ENCODE peak calls at places on chromosomes 4 and X, in nine cellular contexts. N, Z, Y, F, P, O, E, L and R are unnamed samples.

GRCh38 chr4:37453361-37454262 is 209.1 kb downstream of the NWD2 start:
- DNase-seq in F (peak; percentile 39), Z (no peak), P (peak; percentile 86), Y (peak; percentile 75), O (no peak), E (peak; percentile 73), N (peak; percentile 19), L (peak; percentile 6), R (peak; percentile 64)

GRCh38 chrX:40108084-40108958 is 10.6 kb upstream of the BCOR start:
- DNase-seq in E (no peak), Y (no peak), O (no peak), Z (no peak), F (peak; percentile 75), N (no peak), L (peak; percentile 65), P (peak; percentile 58), R (no peak)

GRCh38 chrX:107721318-107721717 is 54.3 kb downstream of the TSC22D3 start:
- DNase-seq in E (no peak), P (no peak), N (no peak), L (no peak), Y (no peak), O (no peak), Z (no peak), F (no peak), R (no peak)

GRCh38 chr4:54073481-54073880 is 9.1 kb upstream of the CHIC2 start:
- DNase-seq in N (no peak), Y (peak; percentile 50), O (no peak), E (no peak), Z (no peak), F (no peak), P (no peak), L (peak; percentile 81), R (peak; percentile 64)

GRCh38 chr4:90792689-90793088 is 665.5 kb downstream of the CCSER1 start:
- DNase-seq in L (no peak), E (no peak), F (no peak), N (no peak), P (no peak), Z (no peak), O (no peak), Y (no peak), R (no peak)

GRCh38 chr4:148852092-148852699 is 410.0 kb upstream of the NR3C2 start:
- DNase-seq in N (no peak), O (no peak), L (peak; percentile 7), F (peak; percentile 47), Z (no peak), E (no peak), Y (peak; percentile 15), P (no peak), R (no peak)

GRCh38 chrX:39859991-39860861 is 237.5 kb downstream of the BCOR start:
- DNase-seq in Y (peak; percentile 59), F (peak; percentile 81), Z (no peak), P (peak; percentile 46), O (no peak), N (no peak), E (no peak), L (peak; percentile 72), R (peak; percentile 59)

GRCh38 chr4:17812125-17812524 is 1.3 kb downstream of the NCAPG start:
- DNase-seq in P (no peak), N (no peak), L (no peak), Z (no peak), E (no peak), F (peak; percentile 32), O (no peak), Y (no peak), R (peak; percentile 5)

GRCh38 chr4:71494539-71494938 is 155.7 kb downstream of the SLC4A4 start:
- DNase-seq in P (no peak), F (no peak), E (no peak), N (no peak), O (no peak), Y (no peak), L (no peak), Z (no peak), R (no peak)
- TF ChIP-seq CTCF in P (no peak), F (no peak), E (no peak), N (no peak), O (peak; percentile 24), Y (no peak), L (no peak), Z (no peak), R (no peak)

GRCh38 chr4:25178838-25179261 is 18.6 kb upstream of the SEPSECS start:
- DNase-seq in F (no peak), O (no peak), L (no peak), Y (no peak), N (no peak), Z (no peak), P (no peak), E (no peak), R (no peak)

GRCh38 chr4:25182941-25183340 is 22.7 kb upstream of the SEPSECS start:
- DNase-seq in Y (no peak), O (no peak), F (no peak), Z (no peak), P (peak; percentile 17), E (no peak), L (no peak), N (no peak), R (no peak)

GRCh38 chr4:25177147-25177546 is 16.9 kb upstream of the SEPSECS start:
- DNase-seq in L (no peak), Y (no peak), Z (no peak), O (no peak), P (no peak), N (no peak), F (no peak), E (no peak), R (no peak)

GRCh38 chr4:25184056-25184455 is 23.8 kb upstream of the SEPSECS start:
- DNase-seq in F (no peak), P (no peak), N (no peak), Y (no peak), E (no peak), O (no peak), Z (no peak), L (no peak), R (no peak)

DNA sequence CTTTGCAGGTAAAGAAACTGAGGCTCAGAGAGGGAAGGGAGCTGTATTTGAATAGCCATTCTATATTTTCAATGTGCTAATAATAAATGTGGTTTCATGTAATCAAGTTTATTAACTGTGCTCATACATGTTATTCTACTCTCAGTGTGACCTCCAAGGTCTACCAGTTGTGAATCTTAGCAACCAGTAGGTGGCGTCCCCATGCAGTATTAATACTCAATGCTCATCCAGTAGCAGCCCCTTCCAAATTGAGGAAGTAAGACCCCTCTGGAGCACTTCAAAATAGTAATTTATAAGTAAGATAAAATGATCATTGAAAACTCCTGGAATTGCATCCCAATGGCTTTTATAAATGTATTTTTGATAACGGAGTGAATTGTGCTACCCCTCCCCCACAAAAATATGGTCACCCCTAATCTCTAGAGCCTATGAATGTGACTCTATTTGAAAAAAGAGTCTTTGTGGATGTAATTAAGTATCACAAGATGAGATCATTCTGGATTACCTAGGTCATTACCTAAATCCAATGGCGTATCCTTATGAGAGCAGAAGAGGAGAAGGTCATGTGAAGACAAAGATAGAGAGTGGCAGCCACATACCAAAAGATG is 20.4 kb upstream of the SEPSECS start:
- DNase-seq in L (peak; percentile 57), F (peak; percentile 36), Y (peak; percentile 67), Z (no peak), O (no peak), E (peak; percentile 19), P (peak; percentile 76), N (no peak), R (peak; percentile 64)
- TF ChIP-seq CTCF in L (peak; percentile 71), F (peak; percentile 55), Y (peak; percentile 82), Z (peak; percentile 70), O (peak; percentile 78), E (peak; percentile 72), P (peak; percentile 79), N (peak; percentile 20), R (peak; percentile 62)

GRCh38 chrX:41335590-41336331 is 1.8 kb downstream of the DDX3X start:
- DNase-seq in N (no peak), Y (no peak), P (no peak), O (no peak), F (no peak), Z (no peak), E (no peak), L (peak; percentile 74), R (no peak)

GRCh38 chrX:41339148-41339547 is 5.2 kb downstream of the DDX3X start:
- DNase-seq in L (no peak), Z (no peak), O (no peak), E (no peak), N (no peak), F (no peak), P (no peak), Y (no peak), R (no peak)

GRCh38 chrX:41336447-41336846 is 2.5 kb downstream of the DDX3X start:
- DNase-seq in E (no peak), N (no peak), Z (no peak), F (no peak), L (no peak), P (no peak), O (no peak), Y (no peak), R (no peak)

GRCh38 chrX:41337140-41337539 is 3.2 kb downstream of the DDX3X start:
- DNase-seq in L (no peak), P (no peak), Y (no peak), F (no peak), N (no peak), Z (no peak), O (no peak), E (no peak), R (no peak)

DNA sequence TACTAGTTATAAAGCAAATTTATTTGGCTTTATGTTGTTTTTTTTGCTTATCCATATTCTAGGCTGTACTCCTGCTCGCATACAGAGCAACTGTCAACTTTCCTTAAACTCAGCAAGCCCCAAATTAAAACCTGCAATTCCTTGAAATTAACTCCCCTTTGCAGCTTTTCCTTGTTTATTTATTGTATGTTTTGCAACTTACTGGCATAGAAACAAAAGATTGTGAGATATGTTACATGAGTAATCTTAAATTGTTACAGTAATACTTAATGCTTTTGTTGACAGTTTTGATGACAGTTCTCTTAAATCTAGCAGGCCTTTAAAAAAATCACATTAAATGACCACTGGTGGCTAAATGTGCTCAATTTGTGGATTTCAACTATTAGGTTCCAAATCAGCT is 4.5 kb downstream of the DDX3X start:
- DNase-seq in N (no peak), E (no peak), L (no peak), O (no peak), Z (no peak), Y (no peak), F (no peak), P (no peak), R (no peak)
- TF ChIP-seq CTCF in N (no peak), E (no peak), L (no peak), O (no peak), Z (no peak), Y (no peak), F (no peak), P (no peak), R (no peak)

GRCh38 chrX:53193093-53193492 is 31.9 kb downstream of the KDM5C start:
- DNase-seq in O (no peak), F (no peak), Z (no peak), L (no peak), N (no peak), E (no peak), Y (no peak), P (no peak), R (no peak)

GRCh38 chrX:53194308-53194707 is 30.7 kb downstream of the KDM5C start:
- DNase-seq in Y (no peak), P (no peak), F (no peak), N (no peak), O (no peak), Z (no peak), L (no peak), E (no peak), R (no peak)

GRCh38 chrX:53186363-53186762 is 38.6 kb downstream of the KDM5C start:
- DNase-seq in Y (peak; percentile 91), L (no peak), E (no peak), N (no peak), O (no peak), P (no peak), F (no peak), Z (peak; percentile 3), R (peak; percentile 69)

GRCh38 chrX:53188763-53189162 is 36.2 kb downstream of the KDM5C start:
- DNase-seq in O (no peak), P (no peak), E (no peak), Y (peak; percentile 37), N (no peak), Z (no peak), F (no peak), L (no peak), R (peak; percentile 14)

DNA sequence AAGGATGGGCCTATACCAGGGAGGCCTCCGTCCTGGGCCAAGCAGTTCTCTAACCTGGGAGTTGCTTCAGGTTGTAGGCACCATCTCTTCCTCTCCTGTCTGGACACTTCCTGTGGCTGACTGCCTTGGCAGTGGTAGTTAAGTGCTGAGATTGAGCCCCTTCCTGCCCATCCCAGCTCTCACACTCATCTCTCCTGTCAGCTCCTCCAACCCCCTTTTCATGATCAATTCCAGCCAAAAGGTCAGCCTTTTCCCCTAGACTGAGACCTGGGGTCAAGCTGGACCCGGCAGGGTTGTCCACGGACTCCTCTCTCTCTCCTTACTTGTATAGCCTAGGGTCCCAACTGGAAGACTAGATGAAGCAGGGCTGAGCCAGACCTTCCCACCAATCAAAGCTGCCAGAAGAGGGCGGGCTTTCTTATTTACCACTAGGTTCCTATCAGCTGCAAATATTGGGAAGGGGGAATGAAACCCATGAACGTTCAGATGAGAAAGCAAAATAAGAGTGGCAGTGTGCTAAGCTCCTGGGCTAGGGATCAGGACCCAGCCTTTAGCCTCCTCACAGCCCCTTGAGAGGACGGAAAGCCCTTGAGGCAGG is 34.5 kb downstream of the KDM5C start:
- DNase-seq in L (no peak), N (no peak), O (no peak), F (no peak), P (peak; percentile 32), E (peak; percentile 9), Y (no peak), Z (no peak), R (peak; percentile 11)
- TF ChIP-seq CTCF in L (peak; percentile 15), N (no peak), O (peak; percentile 34), F (no peak), P (no peak), E (no peak), Y (peak; percentile 28), Z (peak; percentile 28), R (no peak)